ENCODE peak calls at places on chromosomes 4 and X, in eight cellular contexts. C is adrenal gland, H is astrocyte of the cerebellum, O is transverse colon, F is A549, W is choroid plexus epithelial cell, K is dorsolateral prefrontal cortex, Z is ovary. U is an unnamed sample.

GRCh38 chr4:93201471-93201870 is 627.1 kb upstream of the ATOH1 start:
- DNase-seq in C (no peak), H (no peak), O (no peak), F (no peak), W (no peak), K (no peak), Z (no peak), U (no peak)

GRCh38 chr4:81135501-81135900 is 79.5 kb downstream of the PRKG2 start:
- DNase-seq in C (no peak), H (no peak), O (no peak), F (no peak), W (peak), K (no peak), Z (no peak), U (no peak)

GRCh38 chr4:177308125-177308524 is 1.5 kb upstream of the NEIL3 start:
- DNase-seq in C (peak), H (peak), O (no peak), F (peak), W (peak), K (no peak), Z (no peak), U (peak)

GRCh38 chr4:184961693-184962092 is 56.6 kb upstream of the HELT start:
- DNase-seq in C (no peak), H (no peak), O (peak), F (no peak), W (no peak), K (no peak), Z (no peak), U (no peak)

GRCh38 chrX:101108293-101108692 is 10.3 kb downstream of the CENPI start:
- DNase-seq in C (no peak), H (no peak), O (no peak), F (no peak), W (peak), K (no peak), Z (no peak), U (peak)

GRCh38 chr4:82833696-82834313 is 35.2 kb upstream of the SCD5 start:
- DNase-seq in C (peak), H (peak), O (peak), F (peak), W (peak), K (no peak), Z (no peak), U (peak)

GRCh38 chr4:84870398-84871163 is 95.9 kb downstream of the WDFY3 start:
- DNase-seq in C (no peak), H (peak), O (no peak), F (peak), W (peak), K (no peak), Z (no peak), U (peak)

GRCh38 chr4:118224239-118224829 is 128.5 kb downstream of the PRSS12 start:
- DNase-seq in C (no peak), H (peak), O (no peak), F (peak), W (peak), K (no peak), Z (no peak), U (peak)

GRCh38 chrX:151386838-151387459 is 10.1 kb upstream of the VMA21 start:
- DNase-seq in C (no peak), H (no peak), O (peak), F (no peak), W (peak), K (no peak), Z (no peak), U (no peak)

GRCh38 chrX:15985937-15986336 is 131.3 kb upstream of the AP1S2 start:
- DNase-seq in C (no peak), H (no peak), O (no peak), F (no peak), W (no peak), K (no peak), Z (no peak), U (no peak)

GRCh38 chr4:55178226-55179005 is 53.0 kb upstream of the KDR start:
- DNase-seq in C (no peak), H (no peak), O (no peak), F (no peak), W (no peak), K (no peak), Z (no peak), U (no peak)

GRCh38 chr4:114758066-114758465 is 159.5 kb downstream of the UGT8 start:
- DNase-seq in C (no peak), H (no peak), O (no peak), F (no peak), W (no peak), K (no peak), Z (no peak), U (no peak)

GRCh38 chr4:94545296-94545695 is 93.6 kb downstream of the PDLIM5 start:
- DNase-seq in C (no peak), H (peak), O (no peak), F (peak), W (peak), K (no peak), Z (no peak), U (no peak)

GRCh38 chr4:56372774-56373173 is 14.5 kb downstream of the AASDH start:
- DNase-seq in C (no peak), H (no peak), O (no peak), F (no peak), W (no peak), K (no peak), Z (no peak), U (no peak)

GRCh38 chr4:169604131-169604900 is 8.1 kb downstream of the NEK1 start:
- DNase-seq in C (no peak), H (no peak), O (no peak), F (peak), W (peak), K (no peak), Z (no peak), U (peak)

GRCh38 chrX:33128048-33128805 is 83.1 kb downstream of the DMD start:
- DNase-seq in C (no peak), H (no peak), O (no peak), F (no peak), W (no peak), K (no peak), Z (no peak), U (no peak)

GRCh38 chr4:2437475-2438215 is 18.9 kb downstream of the CFAP99 start:
- DNase-seq in C (no peak), H (no peak), O (no peak), F (no peak), W (no peak), K (no peak), Z (no peak), U (no peak)

GRCh38 chrX:108312938-108313337 is 125.3 kb downstream of the COL4A6 start:
- DNase-seq in C (peak), H (no peak), O (no peak), F (peak), W (peak), K (no peak), Z (no peak), U (no peak)

GRCh38 chr4:6568689-6569332 is 6.2 kb upstream of the MAN2B2 start:
- DNase-seq in C (no peak), H (peak), O (no peak), F (peak), W (peak), K (no peak), Z (no peak), U (no peak)

GRCh38 chr4:107625503-107625902 is 94.5 kb downstream of the PAPSS1 start:
- DNase-seq in C (no peak), H (no peak), O (no peak), F (no peak), W (peak), K (no peak), Z (no peak), U (no peak)

GRCh38 chrX:22165732-22166457 is 106.8 kb upstream of the CBLL2 start:
- DNase-seq in C (no peak), H (no peak), O (no peak), F (peak), W (peak), K (no peak), Z (no peak), U (no peak)

GRCh38 chr4:1945492-1945891 is 63.3 kb downstream of the NELFA start:
- DNase-seq in C (peak), H (no peak), O (no peak), F (no peak), W (no peak), K (no peak), Z (no peak), U (no peak)

GRCh38 chr4:100075056-100075455 is 115.2 kb downstream of the DDIT4L start:
- DNase-seq in C (no peak), H (peak), O (no peak), F (no peak), W (peak), K (no peak), Z (no peak), U (no peak)

GRCh38 chr4:140059159-140059558 is 94.8 kb downstream of the MAML3 start:
- DNase-seq in C (no peak), H (no peak), O (no peak), F (peak), W (peak), K (no peak), Z (no peak), U (no peak)

GRCh38 chr4:156388826-156389225 is 435.2 kb upstream of the CTSO start:
- DNase-seq in C (no peak), H (no peak), O (no peak), F (no peak), W (peak), K (no peak), Z (no peak), U (no peak)

GRCh38 chrX:37425370-37425769 is 76.2 kb downstream of the PRRG1 start:
- DNase-seq in C (no peak), H (no peak), O (no peak), F (no peak), W (peak), K (no peak), Z (no peak), U (no peak)

GRCh38 chr4:183808102-183808466 is 97.0 kb upstream of the STOX2 start:
- DNase-seq in C (no peak), H (no peak), O (no peak), F (no peak), W (no peak), K (no peak), Z (no peak), U (no peak)

GRCh38 chr4:144709159-144709558 is 63.2 kb downstream of the HHIP start:
- DNase-seq in C (no peak), H (peak), O (no peak), F (no peak), W (peak), K (no peak), Z (no peak), U (no peak)

GRCh38 chrX:421646-422325 is 35.1 kb upstream of the PPP2R3B start:
- DNase-seq in C (no peak), H (no peak), O (no peak), F (no peak), W (no peak), K (no peak), Z (no peak), U (no peak)

GRCh38 chrX:150982786-150983525 is at the start of gene HMGB3:
- DNase-seq in C (peak), H (peak), O (peak), F (peak), W (peak), K (peak), Z (peak), U (peak)

GRCh38 chr4:1039493-1040343 is 28.3 kb downstream of the FGFRL1 start:
- DNase-seq in C (peak), H (peak), O (peak), F (no peak), W (peak), K (no peak), Z (peak), U (no peak)

GRCh38 chr4:165005352-165005751 is 26.4 kb upstream of the TRIM60 start:
- DNase-seq in C (no peak), H (no peak), O (no peak), F (no peak), W (no peak), K (no peak), Z (no peak), U (no peak)

GRCh38 chrX:155876704-155877103 is 4.4 kb upstream of the VAMP7 start:
- DNase-seq in C (no peak), H (no peak), O (no peak), F (no peak), W (no peak), K (no peak), Z (no peak), U (no peak)

GRCh38 chr4:87865960-87866598 is 33.3 kb downstream of the MEPE start:
- DNase-seq in C (no peak), H (no peak), O (no peak), F (peak), W (peak), K (no peak), Z (no peak), U (peak)
- H3K4me3 ChIP-seq in C (no peak), H (no peak), O (no peak), F (no peak), W (no peak), K (no peak), Z (no peak), U (no peak)

GRCh38 chrX:136658151-136658550 is 10.2 kb downstream of the CD40LG start:
- DNase-seq in C (no peak), H (no peak), O (no peak), F (no peak), W (no peak), K (no peak), Z (no peak), U (no peak)

GRCh38 chrX:136650811-136651210 is 2.9 kb downstream of the CD40LG start:
- DNase-seq in C (no peak), H (no peak), O (no peak), F (no peak), W (no peak), K (no peak), Z (no peak), U (no peak)

GRCh38 chrX:136656596-136656995 is 8.6 kb downstream of the CD40LG start:
- DNase-seq in C (no peak), H (no peak), O (no peak), F (no peak), W (no peak), K (no peak), Z (no peak), U (no peak)

GRCh38 chrX:136647969-136648368 is at the start of gene CD40LG:
- DNase-seq in C (no peak), H (no peak), O (no peak), F (no peak), W (no peak), K (no peak), Z (no peak), U (no peak)

DNA sequence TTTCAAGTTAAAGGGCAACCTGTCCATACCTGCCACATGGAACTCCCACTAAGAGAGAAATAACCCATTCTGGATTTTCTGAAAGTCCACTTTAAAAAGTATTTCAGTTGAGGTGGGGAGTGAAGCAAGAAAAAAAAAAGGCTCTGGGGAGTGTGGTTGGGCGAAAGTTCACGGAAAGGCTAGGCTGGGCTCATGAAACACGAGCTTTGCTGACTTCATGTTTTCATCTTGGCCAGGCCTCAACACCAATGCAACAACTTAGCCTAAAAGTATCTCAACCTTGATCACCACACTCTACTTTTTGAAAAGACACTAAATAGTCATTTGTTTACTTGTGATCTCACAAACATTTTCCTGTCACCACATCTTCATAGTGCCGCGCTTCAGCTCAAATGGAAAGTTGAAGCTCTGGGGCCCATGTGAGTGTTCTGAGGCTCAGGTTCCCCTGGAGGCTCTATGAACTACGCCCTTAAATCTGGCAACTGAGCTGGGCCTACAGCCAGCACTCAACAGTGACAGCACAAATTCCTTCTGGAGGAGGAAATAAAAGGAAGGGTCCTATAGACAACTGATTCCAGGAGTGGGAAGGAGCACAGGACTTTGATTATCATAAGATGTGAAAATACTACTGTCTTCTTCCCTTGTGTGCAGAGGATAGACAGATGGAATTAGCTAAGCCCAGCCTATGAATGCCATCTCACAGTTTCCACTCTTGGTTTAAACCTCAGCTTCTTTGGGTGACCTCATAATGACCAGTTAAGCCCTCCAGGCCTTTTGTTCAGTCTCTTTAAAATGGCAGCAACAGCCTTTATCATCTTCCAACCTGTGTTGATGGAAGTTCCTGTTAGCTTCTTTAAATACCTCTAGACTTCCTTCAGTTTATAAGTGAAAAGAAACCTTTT is 5.1 kb downstream of the CD40LG start:
- DNase-seq in C (no peak), H (no peak), O (no peak), F (no peak), W (peak), K (no peak), Z (no peak), U (no peak)
- H3K4me3 ChIP-seq in C (no peak), H (no peak), O (no peak), F (no peak), W (no peak), K (no peak), Z (no peak), U (no peak)

GRCh38 chrX:9770319-9770718 is 4.7 kb upstream of the GPR143 start:
- DNase-seq in C (no peak), H (no peak), O (no peak), F (no peak), W (no peak), K (no peak), Z (no peak), U (no peak)
- H3K4me3 ChIP-seq in C (no peak), H (no peak), O (no peak), F (no peak), W (no peak), K (no peak), Z (no peak), U (no peak)

GRCh38 chr4:101136373-101137370 is 210.7 kb downstream of the PPP3CA start:
- DNase-seq in C (no peak), H (no peak), O (no peak), F (peak), W (no peak), K (no peak), Z (no peak), U (no peak)
- H3K4me3 ChIP-seq in C (no peak), H (no peak), O (no peak), F (no peak), W (no peak), K (no peak), Z (no peak), U (no peak)

GRCh38 chrX:153692611-153693156 is 5.0 kb downstream of the SLC6A8 start:
- DNase-seq in C (peak), H (no peak), O (no peak), F (no peak), W (no peak), K (no peak), Z (no peak), U (no peak)

GRCh38 chrX:153689654-153690465 is 2.1 kb downstream of the SLC6A8 start:
- DNase-seq in C (peak), H (no peak), O (no peak), F (no peak), W (no peak), K (no peak), Z (no peak), U (no peak)

GRCh38 chrX:153690466-153690865 is 2.7 kb downstream of the SLC6A8 start:
- DNase-seq in C (peak), H (no peak), O (no peak), F (no peak), W (no peak), K (no peak), Z (no peak), U (no peak)

GRCh38 chrX:153693216-153694086 is 5.7 kb downstream of the SLC6A8 start:
- DNase-seq in C (no peak), H (no peak), O (no peak), F (no peak), W (no peak), K (no peak), Z (no peak), U (no peak)

GRCh38 chrX:153692003-153692402 is 4.3 kb downstream of the SLC6A8 start:
- DNase-seq in C (no peak), H (no peak), O (no peak), F (no peak), W (no peak), K (no peak), Z (no peak), U (no peak)
- H3K4me3 ChIP-seq in C (no peak), H (no peak), O (no peak), F (no peak), W (no peak), K (no peak), Z (no peak), U (no peak)

GRCh38 chr4:138241281-138242075 is 671 bp downstream of the SLC7A11 start:
- DNase-seq in C (no peak), H (no peak), O (no peak), F (peak), W (peak), K (no peak), Z (no peak), U (no peak)

GRCh38 chr4:138242830-138243149 is 641 bp upstream of the SLC7A11 start:
- DNase-seq in C (no peak), H (no peak), O (no peak), F (no peak), W (no peak), K (no peak), Z (no peak), U (no peak)

GRCh38 chr4:138239496-138239895 is 2.7 kb downstream of the SLC7A11 start:
- DNase-seq in C (no peak), H (no peak), O (no peak), F (no peak), W (no peak), K (no peak), Z (no peak), U (no peak)

GRCh38 chr4:138243369-138243768 is 1.2 kb upstream of the SLC7A11 start:
- DNase-seq in C (no peak), H (peak), O (no peak), F (no peak), W (no peak), K (no peak), Z (no peak), U (no peak)

GRCh38 chr4:138242076-138242829 is at the start of gene SLC7A11:
- DNase-seq in C (peak), H (peak), O (peak), F (peak), W (peak), K (no peak), Z (no peak), U (peak)
- H3K4me3 ChIP-seq in C (no peak), H (peak), O (peak), F (peak), W (peak), K (peak), Z (peak), U (peak)

GRCh38 chrX:40471965-40472648 is 108.7 kb upstream of the ATP6AP2 start:
- DNase-seq in C (no peak), H (peak), O (peak), F (peak), W (peak), K (peak), Z (peak), U (peak)
- H3K4me3 ChIP-seq in C (no peak), H (no peak), O (no peak), F (no peak), W (peak), K (peak), Z (no peak), U (no peak)

GRCh38 chr4:122150896-122151295 is 1.2 kb upstream of the BLTP1 start:
- DNase-seq in C (no peak), H (no peak), O (no peak), F (no peak), W (no peak), K (no peak), Z (no peak), U (no peak)
- H3K4me3 ChIP-seq in C (no peak), H (no peak), O (no peak), F (no peak), W (no peak), K (peak), Z (no peak), U (no peak)

DNA sequence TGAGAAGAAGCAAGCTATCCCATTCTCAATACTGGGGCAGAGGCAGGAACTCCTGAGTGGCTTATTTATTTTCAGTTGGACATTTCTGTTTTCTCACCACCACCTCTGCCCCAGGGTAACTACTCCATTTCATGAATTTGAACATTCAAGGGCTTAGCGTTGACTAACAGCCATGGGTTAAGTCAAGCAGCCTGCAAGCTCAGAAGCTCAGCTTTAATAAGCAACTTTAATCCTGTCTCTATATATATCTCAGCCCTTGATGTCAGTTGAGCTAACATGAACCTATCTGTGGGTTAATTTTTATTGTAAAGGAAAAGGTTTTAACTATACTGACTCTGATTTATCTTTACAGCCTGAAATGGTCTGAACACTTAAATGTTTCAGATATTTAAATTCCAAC is 93.8 kb downstream of the MBNL3 start:
- DNase-seq in C (no peak), H (no peak), O (no peak), F (no peak), W (no peak), K (no peak), Z (no peak), U (no peak)
- H3K4me3 ChIP-seq in C (no peak), H (no peak), O (no peak), F (no peak), W (no peak), K (no peak), Z (no peak), U (no peak)